ENCODE peak calls at places on chromosomes 2 and 18, in seven cellular contexts. J, W, Z, P, K, G and V are unnamed samples.

GRCh38 chr2:205198130-205198505 is 484.2 kb upstream of the NRP2 start:
- DNase-seq in J (peak; percentile 88), W (peak; percentile 30), Z (no peak), P (no peak), K (no peak), G (peak; percentile 26), V (no peak)

GRCh38 chr18:74110149-74110548 is 37.5 kb downstream of the FBXO15 start:
- DNase-seq in J (no peak), W (no peak), Z (no peak), P (no peak), K (no peak), G (no peak), V (no peak)

GRCh38 chr2:212294816-212295215 is 243.8 kb downstream of the ERBB4 start:
- DNase-seq in J (no peak), W (no peak), Z (no peak), P (no peak), K (peak; percentile 44), G (no peak), V (no peak)

GRCh38 chr18:41140506-41140905 is 814.5 kb upstream of the PIK3C3 start:
- DNase-seq in J (no peak), W (no peak), Z (no peak), P (no peak), K (no peak), G (no peak), V (no peak)

GRCh38 chr2:180656455-180656847 is 324.0 kb upstream of the UBE2E3 start:
- DNase-seq in J (peak; percentile 59), W (no peak), Z (no peak), P (peak; percentile 72), K (no peak), G (peak; percentile 64), V (no peak)

GRCh38 chr2:241225983-241226382 is 37.5 kb downstream of the ANO7 start:
- DNase-seq in J (no peak), W (no peak), Z (no peak), P (no peak), K (no peak), G (no peak), V (no peak)

GRCh38 chr2:19635951-19636505 is 265.8 kb downstream of the TTC32 start:
- DNase-seq in J (no peak), W (no peak), Z (no peak), P (no peak), K (no peak), G (no peak), V (no peak)

GRCh38 chr2:25587361-25587760 is 86.0 kb downstream of the DTNB start:
- DNase-seq in J (peak; percentile 34), W (no peak), Z (no peak), P (no peak), K (peak; percentile 27), G (peak; percentile 49), V (no peak)

GRCh38 chr18:36309436-36310391 is 12.2 kb downstream of the FHOD3 start:
- DNase-seq in J (peak; percentile 100), W (peak; percentile 87), Z (no peak), P (peak; percentile 99), K (no peak), G (peak; percentile 99), V (no peak)

GRCh38 chr2:106165064-106165463 is 29.0 kb downstream of the UXS1 start:
- DNase-seq in J (no peak), W (no peak), Z (no peak), P (no peak), K (peak; percentile 46), G (no peak), V (no peak)

GRCh38 chr2:21500546-21500945 is 376.8 kb downstream of the TDRD15 start:
- DNase-seq in J (no peak), W (no peak), Z (no peak), P (no peak), K (no peak), G (no peak), V (no peak)

GRCh38 chr2:15155959-15156574 is 405.1 kb downstream of the NBAS start:
- DNase-seq in J (no peak), W (no peak), Z (no peak), P (no peak), K (no peak), G (no peak), V (no peak)

GRCh38 chr18:69528439-69528838 is 127.8 kb downstream of the DOK6 start:
- DNase-seq in J (peak; percentile 3), W (no peak), Z (no peak), P (no peak), K (no peak), G (peak; percentile 1), V (no peak)

GRCh38 chr2:98508690-98509054 is 64.0 kb downstream of the INPP4A start:
- DNase-seq in J (no peak), W (peak; percentile 70), Z (no peak), P (no peak), K (no peak), G (peak; percentile 35), V (peak; percentile 48)

GRCh38 chr2:66562337-66562685 is 127.4 kb downstream of the MEIS1 start:
- DNase-seq in J (no peak), W (no peak), Z (no peak), P (no peak), K (no peak), G (no peak), V (no peak)

GRCh38 chr2:61962095-61962984 is 56.9 kb downstream of the COMMD1 start:
- DNase-seq in J (no peak), W (no peak), Z (no peak), P (no peak), K (no peak), G (no peak), V (no peak)

GRCh38 chr2:232476045-232476444 is 11.6 kb downstream of the ECEL1 start:
- DNase-seq in J (no peak), W (no peak), Z (no peak), P (no peak), K (no peak), G (no peak), V (no peak)

GRCh38 chr2:32715981-32716380 is 88.1 kb downstream of the TTC27 start:
- DNase-seq in J (peak; percentile 29), W (no peak), Z (no peak), P (peak; percentile 12), K (no peak), G (no peak), V (no peak)

GRCh38 chr2:232982926-232983668 is 30.0 kb downstream of the NGEF start:
- DNase-seq in J (no peak), W (peak; percentile 3), Z (no peak), P (no peak), K (no peak), G (no peak), V (no peak)

GRCh38 chr2:134190807-134191203 is 63.1 kb upstream of the MGAT5 start:
- DNase-seq in J (no peak), W (no peak), Z (no peak), P (no peak), K (no peak), G (no peak), V (no peak)

GRCh38 chr18:46686186-46686585 is 29.2 kb upstream of the LOXHD1 start:
- DNase-seq in J (no peak), W (no peak), Z (no peak), P (no peak), K (no peak), G (no peak), V (no peak)

GRCh38 chr2:45432406-45432805 is 178.7 kb downstream of the SRBD1 start:
- DNase-seq in J (peak; percentile 52), W (no peak), Z (no peak), P (no peak), K (no peak), G (peak; percentile 43), V (no peak)

GRCh38 chr2:235709124-235709813 is 215.4 kb downstream of the AGAP1 start:
- DNase-seq in J (peak; percentile 61), W (no peak), Z (no peak), P (peak; percentile 72), K (no peak), G (peak; percentile 60), V (no peak)

GRCh38 chr18:48022531-48023330 is 92.3 kb upstream of the SMAD2 start:
- DNase-seq in J (peak; percentile 59), W (peak; percentile 53), Z (no peak), P (no peak), K (peak; percentile 84), G (peak; percentile 70), V (peak; percentile 91)

GRCh38 chr2:19700861-19701585 is 200.8 kb downstream of the TTC32 start:
- DNase-seq in J (no peak), W (no peak), Z (no peak), P (no peak), K (no peak), G (peak; percentile 62), V (no peak)

GRCh38 chr2:34481542-34481941 is 882.4 kb upstream of the FAM98A start:
- DNase-seq in J (no peak), W (no peak), Z (no peak), P (no peak), K (no peak), G (no peak), V (no peak)

GRCh38 chr2:2012505-2012904 is 268.2 kb upstream of the PXDN start:
- DNase-seq in J (no peak), W (no peak), Z (no peak), P (no peak), K (no peak), G (peak; percentile 29), V (no peak)